ENCODE peak calls at places on chromosomes 5 and 9, in seven cellular contexts. I, Q, T, W, G, M and Z are unnamed samples.

GRCh38 chr5:1510151-1510561 is 13.6 kb downstream of the LPCAT1 start:
- DNase-seq in I (no peak), Q (no peak), T (no peak), W (no peak), G (no peak), M (no peak), Z (no peak)

GRCh38 chr9:134547161-134548100 is 94.2 kb upstream of the COL5A1 start:
- DNase-seq in I (no peak), Q (no peak), T (no peak), W (no peak), G (no peak), M (no peak), Z (no peak)

GRCh38 chr9:21104787-21105186 is 27.0 kb upstream of the IFNB1 start:
- DNase-seq in I (no peak), Q (no peak), T (no peak), W (no peak), G (no peak), M (no peak), Z (no peak)

GRCh38 chr9:133347515-133347984 is 381 bp downstream of the MED22 start:
- DNase-seq in I (peak), Q (peak), T (peak), W (no peak), G (peak), M (peak), Z (no peak)

GRCh38 chr5:1546556-1546955 is 22.8 kb upstream of the LPCAT1 start:
- DNase-seq in I (peak), Q (no peak), T (no peak), W (no peak), G (no peak), M (peak), Z (no peak)

GRCh38 chr9:6224393-6225154 is 9.0 kb downstream of the IL33 start:
- DNase-seq in I (no peak), Q (no peak), T (no peak), W (no peak), G (no peak), M (no peak), Z (no peak)

GRCh38 chr5:157295247-157295646 is 29.3 kb downstream of the CYFIP2 start:
- DNase-seq in I (no peak), Q (no peak), T (no peak), W (no peak), G (no peak), M (no peak), Z (peak)

GRCh38 chr9:97277953-97278352 is 29.5 kb upstream of the CCDC180 start:
- DNase-seq in I (no peak), Q (no peak), T (no peak), W (no peak), G (no peak), M (no peak), Z (no peak)

GRCh38 chr5:109487753-109488420 is 78.1 kb upstream of the PJA2 start:
- DNase-seq in I (no peak), Q (no peak), T (no peak), W (no peak), G (no peak), M (no peak), Z (no peak)

GRCh38 chr5:116944171-116944570 is 369.5 kb upstream of the SEMA6A start:
- DNase-seq in I (peak), Q (peak), T (no peak), W (no peak), G (no peak), M (no peak), Z (no peak)

GRCh38 chr5:105828855-105829254 is 1841.9 kb downstream of the EFNA5 start:
- DNase-seq in I (no peak), Q (no peak), T (no peak), W (no peak), G (no peak), M (no peak), Z (no peak)
- H3K4me3 ChIP-seq in I (no peak), Q (no peak), T (no peak), W (no peak), G (no peak), M (no peak), Z (no peak)

GRCh38 chr5:173330856-173331206 is 2.6 kb upstream of the STC2 start:
- DNase-seq in I (no peak), Q (no peak), T (no peak), W (no peak), G (no peak), M (no peak), Z (no peak)

GRCh38 chr5:173329370-173330150 is 1.3 kb upstream of the STC2 start:
- DNase-seq in I (no peak), Q (no peak), T (peak), W (no peak), G (no peak), M (peak), Z (peak)

GRCh38 chr5:173330151-173330855 is 2.1 kb upstream of the STC2 start:
- DNase-seq in I (no peak), Q (no peak), T (no peak), W (no peak), G (no peak), M (peak), Z (peak)

GRCh38 chr5:173331956-173332479 is 3.8 kb upstream of the STC2 start:
- DNase-seq in I (peak), Q (peak), T (peak), W (peak), G (peak), M (peak), Z (peak)

GRCh38 chr5:173331287-173331686 is 3.1 kb upstream of the STC2 start:
- DNase-seq in I (no peak), Q (no peak), T (no peak), W (no peak), G (no peak), M (no peak), Z (no peak)
- TF ChIP-seq CTCF in I (no peak), Q (no peak), T (no peak), W (no peak), G (no peak), M (no peak), Z (no peak)

GRCh38 chr9:120902824-120903608 is 23.6 kb downstream of the TRAF1 start:
- DNase-seq in I (no peak), Q (no peak), T (peak), W (no peak), G (no peak), M (no peak), Z (no peak)
- H3K4me3 ChIP-seq in I (no peak), Q (no peak), T (no peak), W (no peak), G (no peak), M (no peak), Z (no peak)

GRCh38 chr5:137660349-137660817 is 75.5 kb downstream of the KLHL3 start:
- DNase-seq in I (peak), Q (peak), T (peak), W (peak), G (peak), M (peak), Z (peak)
- TF ChIP-seq CTCF in I (peak), Q (peak), T (peak), W (peak), G (peak), M (peak), Z (peak)

GRCh38 chr9:95349109-95350038 is 31.9 kb upstream of the FANCC start:
- DNase-seq in I (no peak), Q (peak), T (no peak), W (no peak), G (no peak), M (no peak), Z (no peak)
- H3K4me3 ChIP-seq in I (peak), Q (no peak), T (no peak), W (peak), G (peak), M (no peak), Z (no peak)

DNA sequence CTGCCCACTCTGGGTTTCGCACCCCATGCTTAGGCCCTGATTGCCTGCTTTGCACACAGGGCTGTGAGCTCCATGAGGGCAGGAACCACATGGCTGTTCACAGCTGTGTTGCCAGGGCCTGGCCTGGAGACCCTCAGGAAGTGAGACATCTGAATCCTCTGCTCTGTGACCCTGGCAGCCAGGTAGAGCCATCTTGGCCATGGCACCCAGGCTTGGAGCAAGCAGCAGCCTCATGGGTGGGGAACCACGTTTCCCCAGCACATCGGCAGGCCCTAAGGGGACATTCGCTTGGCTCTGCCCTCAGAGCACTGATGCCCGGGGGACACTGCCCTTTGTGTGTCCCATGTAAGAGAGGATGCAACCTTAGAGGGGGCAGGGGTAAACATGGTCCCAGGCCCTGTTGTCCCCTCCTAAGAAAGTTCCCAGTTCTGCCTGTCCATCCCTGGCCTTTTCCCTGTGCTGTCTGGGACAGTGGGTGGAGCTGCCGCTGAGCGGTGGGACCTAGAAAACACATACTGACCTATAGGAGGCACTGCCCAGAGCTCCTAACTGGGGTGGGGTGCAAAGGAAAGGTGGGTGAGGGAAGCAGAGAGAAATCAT is 144.1 kb upstream of the IER5L start:
- DNase-seq in I (no peak), Q (no peak), T (no peak), W (no peak), G (no peak), M (no peak), Z (no peak)
- TF ChIP-seq CTCF in I (no peak), Q (no peak), T (no peak), W (no peak), G (no peak), M (no peak), Z (no peak)